ENCODE peak calls at places on chromosomes 13 and 19, in six cellular contexts. Z, L, C, Q, R and B are unnamed samples.

GRCh38 chr19:58361900-58362271 is 665 bp downstream of the ZNF497 start:
- DNase-seq in Z (peak; percentile 68), L (peak; percentile 61), C (no peak), R (no peak), Q (no peak), B (peak; percentile 47)

GRCh38 chr19:42512130-42512636 is 16.1 kb downstream of the CEACAM1 start:
- DNase-seq in C (no peak), L (no peak), Z (no peak), Q (no peak), R (no peak), B (no peak)

GRCh38 chr19:44644391-44645016 is 794 bp downstream of the PVR start:
- DNase-seq in Q (peak; percentile 68), R (peak; percentile 57), L (peak; percentile 43), Z (peak; percentile 70), C (peak; percentile 54), B (peak; percentile 49)

GRCh38 chr13:111437856-111438547 is 117.6 kb downstream of the TEX29 start:
- DNase-seq in C (no peak), Q (no peak), R (no peak), L (no peak), Z (no peak), B (no peak)

GRCh38 chr13:107202371-107203023 is 634.6 kb upstream of the ARGLU1 start:
- DNase-seq in Z (peak; percentile 17), L (no peak), R (no peak), Q (no peak), C (peak; percentile 65), B (peak; percentile 61)

GRCh38 chr13:112635323-112635722 is 47.4 kb upstream of the TUBGCP3 start:
- DNase-seq in L (no peak), Z (no peak), C (no peak), Q (no peak), R (no peak), B (no peak)

GRCh38 chr13:50189450-50189849 is 174.2 kb downstream of the KCNRG start:
- DNase-seq in Z (no peak), C (no peak), R (no peak), L (no peak), Q (no peak), B (no peak)

GRCh38 chr19:4635763-4636135 is 3.6 kb upstream of the TNFAIP8L1 start:
- DNase-seq in C (no peak), Q (no peak), L (no peak), Z (no peak), R (peak; percentile 39), B (no peak)

GRCh38 chr13:110343241-110343865 is 36.3 kb downstream of the COL4A2 start:
- DNase-seq in C (peak; percentile 87), Q (no peak), R (no peak), L (no peak), Z (no peak), B (no peak)

GRCh38 chr19:13238891-13239534 is 88.8 kb downstream of the IER2 start:
- DNase-seq in Z (no peak), L (no peak), R (no peak), Q (no peak), C (no peak), B (no peak)

GRCh38 chr19:33325920-33326319 is 23.6 kb upstream of the CEBPA start:
- DNase-seq in R (no peak), C (peak; percentile 15), L (no peak), Q (no peak), Z (no peak), B (no peak)

GRCh38 chr13:113954046-113954841 is 19.6 kb downstream of the C13orf46 start:
- DNase-seq in Z (no peak), C (no peak), R (no peak), Q (no peak), L (no peak), B (no peak)

GRCh38 chr13:94007072-94007471 is 472.4 kb downstream of the DCT start:
- DNase-seq in L (no peak), R (no peak), Z (no peak), Q (no peak), C (peak; percentile 10), B (no peak)

GRCh38 chr13:78655906-78656305 is 3.0 kb downstream of the OBI1 start:
- DNase-seq in R (no peak), L (no peak), C (no peak), Z (no peak), Q (no peak), B (no peak)

GRCh38 chr19:7482584-7483439 is 6.0 kb downstream of the PEX11G start:
- DNase-seq in L (no peak), C (no peak), Q (peak; percentile 97), Z (peak; percentile 66), R (peak; percentile 65), B (no peak)

GRCh38 chr19:15144046-15144646 is 36.9 kb downstream of the SYDE1 start:
- DNase-seq in R (no peak), Q (no peak), C (peak; percentile 27), Z (no peak), L (no peak), B (no peak)

GRCh38 chr19:34502582-34503545 is 21.3 kb downstream of the WTIP start:
- DNase-seq in R (no peak), Q (no peak), C (no peak), L (no peak), Z (no peak), B (peak; percentile 33)

GRCh38 chr19:49968279-49968922 is 7.4 kb upstream of the SIGLEC11 start:
- DNase-seq in L (no peak), R (no peak), Z (no peak), C (no peak), Q (no peak), B (no peak)

GRCh38 chr19:18006895-18007604 is 920 bp upstream of the ARRDC2 start:
- DNase-seq in Z (peak; percentile 89), L (peak; percentile 78), Q (peak; percentile 87), R (peak; percentile 89), C (peak; percentile 47), B (peak; percentile 62)

GRCh38 chr19:15294591-15294990 is 37.7 kb downstream of the BRD4 start:
- DNase-seq in C (no peak), R (no peak), Q (no peak), L (no peak), Z (no peak), B (no peak)

GRCh38 chr13:99404005-99404755 is 97.0 kb upstream of the GPR183 start:
- DNase-seq in R (no peak), Q (no peak), C (no peak), L (no peak), Z (no peak), B (no peak)

GRCh38 chr19:51161266-51161665 is 19.2 kb downstream of the SIGLEC7 start:
- DNase-seq in L (no peak), R (no peak), Q (no peak), Z (no peak), C (no peak), B (no peak)

GRCh38 chr19:3572855-3573161 is at the start of gene HMG20B:
- DNase-seq in Q (no peak), R (no peak), C (no peak), L (no peak), Z (no peak), B (no peak)

GRCh38 chr19:30284209-30284608 is 88.0 kb upstream of the ZNF536 start:
- DNase-seq in C (no peak), Q (peak; percentile 18), R (no peak), L (no peak), Z (no peak), B (no peak)

GRCh38 chr19:30284885-30285284 is 87.3 kb upstream of the ZNF536 start:
- DNase-seq in Z (no peak), R (no peak), L (no peak), C (no peak), Q (no peak), B (no peak)

GRCh38 chr19:30281903-30282302 is 90.3 kb upstream of the ZNF536 start:
- DNase-seq in L (no peak), Q (no peak), C (no peak), Z (no peak), R (no peak), B (no peak)

GRCh38 chr19:30286378-30286777 is 85.8 kb upstream of the ZNF536 start:
- DNase-seq in R (no peak), C (no peak), L (no peak), Q (no peak), Z (no peak), B (no peak)

GRCh38 chr19:30283556-30283955 is 88.6 kb upstream of the ZNF536 start:
- DNase-seq in L (no peak), Q (no peak), C (no peak), Z (no peak), R (no peak), B (no peak)
- H3K4me2 ChIP-seq in L (no peak overlapping the region), Q (no peak overlapping the region), C (no peak overlapping the region), Z (no peak overlapping the region), R (no peak overlapping the region), B (no peak overlapping the region)

DNA sequence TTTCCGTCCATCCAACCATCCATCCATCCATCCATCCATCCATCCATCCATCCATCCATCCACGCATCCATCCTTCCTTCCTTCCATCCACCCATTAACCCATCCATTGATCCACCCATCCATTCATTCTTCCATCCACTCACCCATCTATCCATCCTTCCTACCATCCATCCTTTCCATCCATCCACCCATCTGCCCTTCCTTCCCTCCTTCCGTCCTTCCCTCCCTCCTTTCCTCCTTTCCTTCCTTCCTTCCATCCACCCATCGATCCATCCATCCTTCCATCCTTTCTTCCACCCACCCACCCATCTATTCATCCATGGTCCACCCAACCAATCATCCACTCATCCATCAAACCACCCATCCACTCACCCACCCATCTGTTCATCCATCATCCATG is 70.1 kb downstream of the MLLT1 start:
- DNase-seq in C (no peak), R (no peak), Q (no peak), Z (no peak), L (no peak), B (no peak)
- H3K4me2 ChIP-seq in C (no peak overlapping the region), R (no peak overlapping the region), Q (no peak overlapping the region), Z (no peak overlapping the region), L (no peak overlapping the region), B (no peak overlapping the region)

DNA sequence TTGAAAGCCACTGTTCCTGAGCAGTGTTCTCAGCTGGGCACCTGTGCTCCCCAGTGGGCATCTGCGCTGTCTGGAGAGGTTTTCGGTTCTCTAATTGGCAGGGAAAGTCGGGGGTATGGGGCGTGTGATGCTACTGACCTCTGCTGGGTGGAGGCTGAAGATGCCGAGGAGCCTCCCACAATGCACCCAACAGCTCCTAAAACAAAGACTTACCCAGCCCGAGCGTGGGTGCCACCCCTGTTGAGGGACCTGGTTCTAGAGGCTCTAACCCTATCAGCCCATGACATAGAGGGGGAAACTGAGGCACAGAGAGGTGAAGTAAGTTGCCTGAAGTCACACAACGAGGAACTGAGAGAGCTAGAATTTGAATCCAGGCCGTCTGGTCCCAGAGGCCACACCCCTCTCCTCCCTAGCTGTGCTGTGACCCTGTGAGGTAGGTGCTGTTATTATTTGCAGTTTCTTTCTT is 2.3 kb downstream of the SPACA4 start:
- DNase-seq in L (no peak), R (peak; percentile 68), Q (peak; percentile 81), C (peak; percentile 37), Z (no peak), B (no peak)
- H3K4me2 ChIP-seq in L (no peak overlapping the region), R (no peak overlapping the region), Q (no peak overlapping the region), C (no peak overlapping the region), Z (no peak overlapping the region), B (no peak overlapping the region)

DNA sequence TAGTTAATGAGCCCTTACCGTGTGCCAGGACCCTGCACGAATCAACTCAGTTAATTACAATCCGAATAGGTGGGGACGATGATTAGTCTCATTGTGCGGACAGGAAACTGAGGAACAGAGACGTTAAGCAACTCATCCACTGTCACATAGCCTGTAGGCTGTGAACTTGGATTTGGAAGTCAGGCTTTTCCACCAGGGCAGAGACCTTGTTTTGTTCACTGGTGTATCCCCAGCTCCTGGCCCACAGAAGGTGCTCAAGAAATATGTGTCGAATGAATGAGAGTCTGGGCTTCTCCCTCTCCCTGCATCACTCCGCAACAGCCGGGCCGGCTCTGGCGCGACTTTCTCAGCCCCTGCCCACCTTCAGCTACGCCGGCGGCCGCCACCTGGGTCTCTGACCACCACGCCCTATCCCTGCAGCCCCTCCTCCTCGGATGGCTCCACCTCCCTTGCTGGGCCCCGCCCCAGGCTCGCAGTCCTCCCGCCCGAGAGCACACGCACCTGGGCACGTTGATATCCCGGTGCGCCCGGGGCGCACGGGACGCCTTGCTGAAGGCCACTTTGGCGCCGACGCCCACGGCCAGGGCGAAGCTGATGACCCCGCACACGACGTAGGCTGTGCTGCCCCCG is 1.3 kb downstream of the SHISA7 start:
- DNase-seq in R (peak; percentile 48), Z (no peak), C (no peak), L (no peak), Q (peak; percentile 89), B (no peak)
- H3K4me2 ChIP-seq in R (peak overlapping the region; percentile 47), Z (peak overlapping the region; percentile 46), C (no peak overlapping the region), L (no peak overlapping the region), Q (peak overlapping the region; percentile 69), B (no peak overlapping the region)